ENCODE peak calls at places on chromosomes 13 and 19, in ten cellular contexts. K, H, S, E, P, N, I, O, Y and Q are unnamed samples.

GRCh38 chr19:15869109-15869555 is 28.7 kb downstream of the CYP4F2 start:
- DNase-seq in K (peak), H (no peak), S (no peak), E (no peak), P (no peak), N (peak), I (peak), O (peak), Y (peak), Q (no peak)

GRCh38 chr13:100234006-100234405 is 145.1 kb downstream of the PCCA start:
- DNase-seq in K (no peak), H (no peak), S (no peak), E (no peak), P (no peak), N (no peak), I (no peak), O (no peak), Y (no peak), Q (no peak)

GRCh38 chr19:19817357-19817756 is 4.2 kb downstream of the ZNF506 start:
- DNase-seq in K (no peak), H (peak), S (no peak), E (no peak), P (no peak), N (no peak), I (no peak), O (no peak), Y (no peak), Q (no peak)

GRCh38 chr13:81171065-81171647 is 830.2 kb upstream of the SPRY2 start:
- DNase-seq in K (peak), H (no peak), S (no peak), E (peak), P (no peak), N (no peak), I (no peak), O (peak), Y (no peak), Q (no peak)

GRCh38 chr13:61410669-61411297 is 4.9 kb downstream of the PCDH20 start:
- DNase-seq in K (peak), H (no peak), S (no peak), E (peak), P (no peak), N (no peak), I (no peak), O (peak), Y (no peak), Q (peak)

GRCh38 chr13:60838581-60838980 is 441.6 kb downstream of the TDRD3 start:
- DNase-seq in K (no peak), H (no peak), S (no peak), E (no peak), P (no peak), N (peak), I (no peak), O (peak), Y (no peak), Q (no peak)

GRCh38 chr13:73417012-73417615 is 358.3 kb downstream of the KLF5 start:
- DNase-seq in K (no peak), H (no peak), S (no peak), E (no peak), P (no peak), N (no peak), I (no peak), O (peak), Y (no peak), Q (no peak)

GRCh38 chr19:48746738-48747575 is at the start of gene IZUMO1:
- DNase-seq in K (peak), H (peak), S (peak), E (peak), P (peak), N (no peak), I (peak), O (peak), Y (peak), Q (peak)

GRCh38 chr19:36149673-36150406 is 2.4 kb downstream of the COX7A1 start:
- DNase-seq in K (no peak), H (no peak), S (no peak), E (no peak), P (no peak), N (no peak), I (no peak), O (no peak), Y (no peak), Q (no peak)

GRCh38 chr19:46613525-46613924 is 11.4 kb downstream of the PTGIR start:
- DNase-seq in K (no peak), H (no peak), S (no peak), E (no peak), P (no peak), N (no peak), I (no peak), O (no peak), Y (no peak), Q (no peak)

GRCh38 chr19:3572855-3573161 is at the start of gene HMG20B:
- DNase-seq in K (no peak), H (no peak), S (no peak), E (no peak), P (no peak), N (no peak), I (no peak), O (no peak), Y (no peak), Q (no peak)

DNA sequence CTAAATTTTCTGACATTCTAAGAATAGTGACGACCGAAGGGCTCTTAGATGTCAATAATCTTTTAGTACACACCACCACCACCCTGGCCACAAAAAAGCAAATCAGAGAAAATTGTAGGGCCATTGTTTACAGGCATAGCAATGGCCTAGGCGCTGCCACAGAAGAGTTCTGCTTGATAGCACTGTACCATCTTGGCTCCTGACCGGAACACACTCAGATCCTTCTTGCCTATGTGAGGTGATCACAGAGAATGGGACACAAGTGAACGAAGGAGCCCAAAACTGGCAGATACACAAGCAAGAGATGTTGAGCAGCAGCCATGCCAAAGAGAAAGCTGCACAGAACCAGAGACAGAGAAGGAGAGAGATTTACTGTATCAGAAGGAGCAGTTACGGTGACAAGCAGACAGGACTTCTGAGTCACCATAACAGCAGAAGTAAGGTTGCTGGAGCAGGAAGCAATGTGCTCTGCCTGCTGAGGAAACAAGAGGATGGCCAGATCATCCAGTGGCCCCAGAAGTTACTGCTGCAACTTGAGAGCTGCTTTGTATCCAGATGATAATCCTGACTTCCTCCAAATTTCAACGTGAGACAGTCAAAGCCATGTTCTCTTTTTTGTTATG is 105.2 kb downstream of the SLITRK6 start:
- DNase-seq in K (no peak), H (no peak), S (no peak), E (no peak), P (no peak), N (no peak), I (no peak), O (no peak), Y (no peak), Q (no peak)
- H3K4me3 ChIP-seq in K (no peak), H (no peak), S (no peak), E (no peak), P (no peak), N (no peak), I (no peak), O (no peak), Y (no peak), Q (no peak)

GRCh38 chr19:43624933-43625332 is 5.5 kb upstream of the ZNF428 start:
- DNase-seq in K (peak), H (peak), S (no peak), E (no peak), P (no peak), N (no peak), I (peak), O (peak), Y (peak), Q (no peak)
- TF ChIP-seq CTCF in K (no peak), H (peak), S (no peak), E (no peak), P (no peak), N (no peak), I (no peak), O (peak), Y (peak), Q (no peak)

DNA sequence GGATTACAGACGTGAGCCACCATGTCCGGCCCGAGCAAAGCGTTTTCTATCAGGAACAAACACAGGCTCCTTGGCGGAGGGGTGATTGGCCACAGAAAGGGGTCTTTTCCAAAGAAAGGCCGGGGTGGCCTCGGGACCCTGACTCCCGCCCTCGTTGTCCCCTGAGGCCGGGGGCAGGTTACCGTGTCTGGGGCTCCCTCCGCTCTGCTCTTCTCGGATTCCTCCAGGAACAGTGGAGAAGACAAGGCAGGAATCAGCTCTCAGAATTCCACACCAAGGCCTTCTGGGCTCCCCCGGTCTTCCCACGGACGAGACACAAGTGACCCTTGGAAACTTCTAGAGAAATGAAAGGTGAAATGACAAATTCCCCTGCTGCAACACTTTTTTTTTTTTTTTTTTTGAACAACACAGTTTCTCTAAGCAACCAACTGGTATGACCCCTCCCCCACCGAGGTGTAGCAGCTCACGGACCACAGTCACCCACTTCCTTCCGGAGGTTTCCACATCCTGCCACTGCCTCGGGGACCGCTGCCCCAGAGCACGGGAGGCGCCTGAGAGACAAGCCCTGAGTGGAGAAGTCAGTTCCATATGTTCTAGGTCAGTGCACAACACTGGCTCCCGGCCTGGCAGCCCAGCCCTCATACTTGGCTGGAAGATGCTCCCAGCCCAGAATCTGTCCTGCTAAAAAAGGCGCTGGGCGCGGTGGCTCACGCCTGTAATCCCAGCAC is 11.0 kb downstream of the MOB3A start:
- DNase-seq in K (peak), H (peak), S (no peak), E (no peak), P (no peak), N (no peak), I (peak), O (peak), Y (peak), Q (no peak)
- H3K4me3 ChIP-seq in K (no peak), H (peak), S (peak), E (no peak), P (no peak), N (no peak), I (no peak), O (peak), Y (peak), Q (no peak)

DNA sequence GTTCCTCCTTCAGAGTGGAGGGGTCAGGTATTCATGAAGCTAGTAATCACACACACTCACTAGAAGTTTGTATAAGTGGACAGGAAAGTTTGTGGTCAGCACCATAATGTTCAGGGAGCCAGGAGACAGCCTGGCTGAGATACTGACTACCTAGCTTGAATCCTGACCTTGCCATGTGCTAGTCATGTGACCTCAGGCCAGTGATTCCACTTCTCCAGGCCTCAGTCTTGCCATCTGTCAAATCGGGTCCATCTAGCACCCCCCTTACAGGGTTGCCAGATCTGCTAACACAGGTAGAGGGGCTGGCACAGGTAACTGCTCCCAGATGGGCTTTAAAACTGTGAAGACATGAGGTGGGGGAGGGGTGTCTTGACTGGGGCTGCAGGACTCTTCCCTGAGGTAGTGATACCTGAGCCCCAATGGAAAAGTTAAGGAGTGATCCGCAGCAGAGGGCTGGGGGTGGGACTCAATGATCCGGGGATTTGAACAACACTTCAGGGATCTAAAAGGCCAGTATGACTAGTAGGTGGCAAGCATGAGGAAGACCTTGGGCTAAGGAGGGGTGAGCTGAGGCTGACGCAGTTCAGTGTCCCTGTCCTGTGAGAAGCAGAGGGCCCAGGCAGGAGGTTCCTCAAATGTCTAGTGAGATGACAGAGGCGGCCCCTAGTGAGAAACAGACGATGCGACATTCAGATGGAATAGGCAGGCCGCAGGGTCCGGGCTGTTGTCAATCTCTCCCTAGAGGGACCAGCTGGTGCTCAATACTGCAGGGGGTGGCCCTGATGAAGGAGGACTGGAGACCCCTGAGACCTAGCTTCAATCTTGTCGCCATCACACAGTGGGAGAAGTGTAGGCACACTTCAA is 8.5 kb downstream of the ACTMAP start:
- DNase-seq in K (no peak), H (no peak), S (no peak), E (no peak), P (no peak), N (no peak), I (no peak), O (no peak), Y (no peak), Q (no peak)
- TF ChIP-seq CTCF in K (no peak), H (no peak), S (no peak), E (no peak), P (no peak), N (no peak), I (no peak), O (no peak), Y (no peak), Q (no peak)

GRCh38 chr13:26495749-26496148 is 61.7 kb upstream of the WASF3 start:
- DNase-seq in K (no peak), H (no peak), S (no peak), E (no peak), P (no peak), N (no peak), I (no peak), O (no peak), Y (no peak), Q (no peak)
- H3K4me3 ChIP-seq in K (no peak), H (no peak), S (no peak), E (no peak), P (no peak), N (no peak), I (no peak), O (no peak), Y (no peak), Q (no peak)